ENCODE peak calls at places on chromosomes 11 and 22, in six cellular contexts. Z is CD8-positive, alpha-beta T cell; L is uterus; T is neural progenitor cell; W is upper lobe of right lung; H is mucosa of descending colon. C is an unnamed sample.

GRCh38 chr11:123174196-123175183 is 20.6 kb downstream of the CLMP start:
- DNase-seq in Z (no peak), L (peak; percentile 89), T (peak; percentile 62), W (no peak), H (no peak), C (no peak)

GRCh38 chr11:1351278-1351937 is 38.3 kb upstream of the BRSK2 start:
- DNase-seq in Z (no peak), L (no peak), T (no peak), W (peak; percentile 4), H (no peak), C (peak; percentile 66)

GRCh38 chr22:21984793-21985192 is 2.2 kb upstream of the TOP3B start:
- DNase-seq in Z (no peak), L (no peak), T (peak; percentile 79), W (no peak), H (no peak), C (no peak)

GRCh38 chr11:9529333-9529648 is 44.2 kb upstream of the WEE1 start:
- DNase-seq in Z (no peak), L (peak; percentile 32), T (no peak), W (no peak), H (peak; percentile 79), C (peak; percentile 46)

GRCh38 chr11:75323609-75324008 is 27.9 kb downstream of the ARRB1 start:
- DNase-seq in Z (no peak), L (no peak), T (no peak), W (no peak), H (peak; percentile 71), C (no peak)

GRCh38 chr11:114774599-114775365 is 96.5 kb downstream of the NXPE2 start:
- DNase-seq in Z (no peak), L (no peak), T (peak; percentile 88), W (no peak), H (peak; percentile 55), C (peak; percentile 74)

GRCh38 chr11:15525582-15525981 is 410.9 kb downstream of the INSC start:
- DNase-seq in Z (no peak), L (no peak), T (no peak), W (no peak), H (no peak), C (no peak)

GRCh38 chr11:25535462-25535861 is 796.5 kb upstream of the ANO3 start:
- DNase-seq in Z (no peak), L (peak; percentile 14), T (no peak), W (no peak), H (no peak), C (no peak)

GRCh38 chr11:96607890-96608558 is 218.2 kb downstream of the JRKL start:
- DNase-seq in Z (no peak), L (no peak), T (no peak), W (no peak), H (no peak), C (no peak)

GRCh38 chr11:111696556-111696955 is 69.6 kb downstream of the PPP2R1B start:
- DNase-seq in Z (no peak), L (no peak), T (no peak), W (no peak), H (no peak), C (no peak)

DNA sequence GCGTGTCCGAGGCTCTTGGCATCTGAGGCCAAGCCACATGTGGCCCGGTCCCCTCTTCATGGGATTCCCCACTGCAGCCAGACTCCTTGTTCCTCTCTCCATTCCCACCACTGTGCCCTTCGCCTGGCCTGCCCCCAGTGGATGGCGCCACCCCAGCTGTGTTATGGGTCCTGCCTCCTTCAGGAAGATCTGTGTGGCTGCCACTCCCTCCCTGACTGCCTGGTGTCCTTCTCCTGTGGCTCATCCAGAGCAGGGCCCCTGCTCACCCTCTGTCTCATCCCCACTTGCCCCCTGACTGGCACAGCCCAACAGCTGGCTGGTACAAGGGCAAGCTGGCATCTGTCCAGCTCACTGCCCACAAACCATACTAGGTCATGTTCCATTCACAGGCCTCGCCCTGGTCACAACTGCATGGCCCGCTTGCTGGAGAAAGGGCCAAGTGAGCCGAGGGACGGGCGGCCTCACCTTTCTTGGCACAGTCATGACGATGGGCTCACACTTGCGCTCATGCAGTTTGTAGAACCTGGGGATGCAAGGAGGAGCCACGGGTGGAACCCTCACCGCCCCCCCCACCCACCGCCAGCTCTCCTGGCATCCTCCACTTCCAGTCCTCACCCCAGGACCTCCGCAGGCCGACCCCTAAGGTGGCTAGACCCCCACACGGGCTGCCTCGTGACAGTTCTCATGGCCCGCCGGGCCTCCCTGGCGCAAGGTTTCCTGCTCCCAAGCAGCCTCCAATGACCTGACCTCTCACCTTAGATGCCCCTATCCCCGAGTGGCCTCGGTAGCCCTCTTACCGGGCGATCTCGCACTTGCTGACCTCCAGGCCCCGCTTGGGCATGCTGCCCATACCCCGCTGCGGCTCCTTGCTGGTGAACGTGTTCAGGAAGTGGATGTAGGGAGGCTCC is 2.1 kb upstream of the PTPRCAP start:
- DNase-seq in Z (peak; percentile 60), L (peak; percentile 62), T (no peak), W (no peak), H (peak; percentile 67), C (peak; percentile 56)
- TF ChIP-seq CTCF in Z (no peak), L (no peak), T (peak; percentile 16), W (no peak), H (no peak), C (peak; percentile 44)

DNA sequence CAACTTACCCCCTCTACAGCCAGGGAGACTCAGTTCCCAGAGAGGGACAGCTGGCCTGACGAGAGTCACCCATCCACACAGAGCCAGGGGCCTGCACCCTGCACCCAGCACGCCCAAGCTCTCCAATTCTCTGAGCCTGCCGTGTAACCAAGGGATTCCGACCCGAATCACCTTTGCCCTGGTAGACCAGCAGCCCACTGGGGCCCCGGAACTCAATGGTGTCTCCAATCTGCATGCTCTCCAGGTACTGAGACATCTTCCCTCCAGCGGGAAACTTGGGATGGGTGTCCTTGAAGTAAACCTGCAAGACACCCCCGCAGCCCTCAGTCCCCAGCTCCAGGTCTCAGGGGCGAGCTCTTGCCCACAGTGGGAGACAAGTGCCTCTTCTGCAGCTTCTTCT is 12.4 kb downstream of the ATP5MGL start:
- DNase-seq in Z (no peak), L (no peak), T (no peak), W (no peak), H (no peak), C (no peak)
- H3K36me3 ChIP-seq in Z (peaks cover 17% of the 10 kb centered on the region), L (no peaks in the 10 kb centered on the region), T (no peaks in the 10 kb centered on the region), W (peaks cover 93% of the 10 kb centered on the region), H (peaks cover 8% of the 10 kb centered on the region), C (peaks cover 33% of the 10 kb centered on the region)

DNA sequence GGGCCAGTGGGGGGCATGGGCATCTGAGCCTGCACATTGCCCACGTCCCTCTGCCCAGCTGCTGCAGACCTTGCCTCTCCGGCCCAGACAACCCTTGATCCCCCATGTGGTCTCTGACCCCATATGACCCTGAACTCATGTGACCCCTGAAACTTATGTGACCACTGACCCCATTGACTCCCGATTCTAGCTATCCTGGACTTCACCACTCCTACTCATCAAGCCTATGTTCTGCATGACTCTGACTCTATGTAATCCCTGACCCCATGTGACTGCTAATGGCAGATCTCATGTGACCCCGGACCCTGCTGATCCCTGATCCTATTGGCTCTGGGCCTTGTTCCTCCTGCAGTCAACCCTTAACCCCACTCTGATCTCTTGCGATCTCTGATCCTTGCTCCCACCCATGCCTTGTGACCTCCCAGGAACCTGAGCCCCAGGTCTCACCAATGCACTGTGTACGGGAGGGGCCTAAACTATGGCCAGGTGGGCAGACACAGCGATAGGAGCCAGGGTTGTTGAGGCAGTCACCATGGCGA is 5.7 kb downstream of the LTBP3 start:
- DNase-seq in Z (no peak), L (no peak), T (no peak), W (no peak), H (no peak), C (no peak)
- TF ChIP-seq CTCF in Z (peak; percentile 7), L (no peak), T (no peak), W (no peak), H (no peak), C (no peak)

DNA sequence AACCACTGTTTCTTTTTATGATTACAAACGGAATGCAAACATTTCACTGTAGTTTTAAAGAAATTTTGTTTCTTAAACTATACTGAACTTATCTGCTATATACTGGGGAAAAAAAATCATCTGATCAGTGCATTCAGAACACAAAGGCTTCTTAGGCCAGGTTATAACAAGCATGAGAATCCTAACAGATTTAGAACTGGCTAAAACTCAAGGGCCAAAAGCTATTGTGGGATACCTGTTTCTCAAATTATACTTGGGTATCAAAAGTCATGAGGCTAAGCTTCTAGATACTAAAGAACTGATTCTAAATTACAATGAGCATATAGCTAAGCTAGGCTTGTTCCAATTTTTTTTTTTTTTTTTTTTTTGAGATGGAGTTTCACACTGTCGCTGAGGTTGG is 29.7 kb upstream of the CHRNA10 start:
- DNase-seq in Z (no peak), L (no peak), T (no peak), W (no peak), H (no peak), C (no peak)
- H3K36me3 ChIP-seq in Z (peaks cover 38% of the 10 kb centered on the region), L (no peaks in the 10 kb centered on the region), T (peaks cover 22% of the 10 kb centered on the region), W (peaks cover 90% of the 10 kb centered on the region), H (peaks cover 20% of the 10 kb centered on the region), C (peaks cover 22% of the 10 kb centered on the region)

GRCh38 chr11:95254139-95254704 is 23.2 kb upstream of the SESN3 start:
- DNase-seq in Z (peak; percentile 81), L (peak; percentile 90), T (peak; percentile 70), W (peak; percentile 78), H (peak; percentile 57), C (peak; percentile 85)

GRCh38 chr11:95257596-95257995 is 26.6 kb upstream of the SESN3 start:
- DNase-seq in Z (no peak), L (no peak), T (no peak), W (no peak), H (no peak), C (no peak)

GRCh38 chr11:95256204-95256819 is 25.3 kb upstream of the SESN3 start:
- DNase-seq in Z (no peak), L (no peak), T (no peak), W (no peak), H (no peak), C (no peak)

GRCh38 chr11:95255523-95256165 is 24.6 kb upstream of the SESN3 start:
- DNase-seq in Z (no peak), L (no peak), T (peak; percentile 29), W (no peak), H (no peak), C (no peak)
- TF ChIP-seq CTCF in Z (no peak), L (no peak), T (no peak), W (no peak), H (no peak), C (no peak)

GRCh38 chr11:12258451-12258850 is 118.9 kb upstream of the PARVA start:
- DNase-seq in Z (no peak), L (no peak), T (no peak), W (no peak), H (no peak), C (no peak)
- H3K36me3 ChIP-seq in Z (no peaks in the 10 kb centered on the region), L (no peaks in the 10 kb centered on the region), T (no peaks in the 10 kb centered on the region), W (peaks cover 83% of the 10 kb centered on the region), H (peaks cover 8% of the 10 kb centered on the region), C (no peaks in the 10 kb centered on the region)

DNA sequence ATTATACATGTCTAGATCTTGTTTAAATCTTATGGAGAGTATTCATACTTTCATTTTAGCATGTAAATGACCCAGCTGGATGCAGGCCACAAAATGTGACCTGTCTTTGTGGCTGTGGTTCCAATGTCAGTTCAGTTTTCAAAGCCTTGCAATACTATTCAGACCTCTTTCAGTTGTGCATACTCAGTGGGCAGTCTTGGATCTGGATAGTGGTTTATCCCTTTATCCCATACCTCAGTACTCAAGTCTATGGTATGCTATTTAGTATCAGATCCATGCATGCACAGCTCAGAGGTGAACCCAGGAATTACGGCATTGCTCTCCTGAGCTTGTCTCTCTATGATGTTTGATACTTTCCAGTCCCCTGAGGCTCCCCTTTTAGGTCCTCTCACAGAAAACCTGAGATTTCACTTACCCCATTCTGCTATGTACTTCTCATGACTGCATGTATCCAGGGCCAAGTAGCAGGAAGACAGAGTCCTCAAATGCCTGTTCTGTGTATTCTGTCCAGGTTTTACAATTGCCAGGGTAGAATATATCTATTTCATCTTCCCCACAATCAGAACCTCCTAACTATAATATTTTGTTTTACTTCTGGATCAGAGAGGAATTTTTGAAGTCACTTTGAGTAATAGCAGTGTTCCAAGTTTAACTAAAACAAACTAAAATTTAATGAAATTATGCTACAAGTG is 6.9 kb upstream of the P4HA3 start:
- DNase-seq in Z (no peak), L (no peak), T (no peak), W (no peak), H (no peak), C (no peak)
- TF ChIP-seq CTCF in Z (no peak), L (no peak), T (no peak), W (no peak), H (no peak), C (no peak)

C was measured in BE2C.